ENCODE peak calls at places on chromosome 16, in five cellular contexts. T is K562, O is upper lobe of left lung, M is HepG2, P is GM12878. U is an unnamed sample.
A peak's percentile ranks its signal among the peaks of the same experiment; 100 is the strongest.

GRCh38 chr16:68269793-68270192 is 5.5 kb downstream of the SLC7A6 start:
- ATAC-seq in T (no peak), P (no peak), O (no peak), M (no peak), U (no peak)

GRCh38 chr16:49505556-49505955 is 132.0 kb downstream of the C16orf78 start:
- ATAC-seq in P (no peak), T (no peak), M (no peak), O (no peak), U (no peak)

GRCh38 chr16:30004811-30005242 is 6.0 kb downstream of the DOC2A start:
- ATAC-seq in M (no peak), T (no peak), O (peak; percentile 27), P (peak; percentile 56), U (no peak)

GRCh38 chr16:50371036-50371716 is 2.4 kb upstream of the BRD7 start:
- ATAC-seq in T (no peak), P (no peak), M (peak; percentile 9), O (no peak), U (no peak)

GRCh38 chr16:24609740-24610420 is 70.5 kb downstream of the RBBP6 start:
- ATAC-seq in M (peak; percentile 39), O (peak; percentile 57), P (no peak), T (no peak), U (no peak)

GRCh38 chr16:78249056-78249455 is 149.6 kb downstream of the WWOX start:
- ATAC-seq in T (no peak), O (peak; percentile 47), P (no peak), M (peak; percentile 92), U (no peak)

GRCh38 chr16:68377667-68378420 is 67.0 kb downstream of the PRMT7 start:
- ATAC-seq in T (no peak), M (no peak), P (no peak), O (no peak), U (peak; percentile 32)

GRCh38 chr16:23408242-23409201 is 44.5 kb downstream of the COG7 start:
- ATAC-seq in T (no peak), M (peak; percentile 56), P (no peak), O (peak; percentile 78), U (peak; percentile 92)

GRCh38 chr16:27407158-27407557 is 5.2 kb downstream of the IL21R start:
- ATAC-seq in T (no peak), P (no peak), O (no peak), M (no peak), U (no peak)

GRCh38 chr16:85528528-85529387 is 84.4 kb upstream of the GSE1 start:
- ATAC-seq in T (peak; percentile 83), M (no peak), P (peak; percentile 84), O (peak; percentile 44), U (no peak)

GRCh38 chr16:21250072-21250923 is 16.8 kb downstream of the ANKS4B start:
- ATAC-seq in P (no peak), O (no peak), M (no peak), T (no peak), U (no peak)

GRCh38 chr16:49645263-49645662 is 210.6 kb downstream of the ZNF423 start:
- ATAC-seq in O (no peak), T (no peak), M (no peak), P (no peak), U (no peak)

GRCh38 chr16:64380751-64381150 is 741.1 kb downstream of the CDH11 start:
- ATAC-seq in O (no peak), T (no peak), M (peak; percentile 47), P (no peak), U (no peak)

GRCh38 chr16:50302472-50303005 is 36.2 kb downstream of the ADCY7 start:
- ATAC-seq in P (no peak), M (peak; percentile 18), O (no peak), T (no peak), U (no peak)

GRCh38 chr16:48547530-48547929 is 62.5 kb downstream of the N4BP1 start:
- ATAC-seq in O (no peak), M (no peak), T (no peak), P (peak; percentile 40), U (no peak)

GRCh38 chr16:1990336-1991134 is 765 bp downstream of the SYNGR3 start:
- ATAC-seq in P (peak; percentile 37), M (peak; percentile 19), T (peak; percentile 33), O (no peak), U (no peak)

GRCh38 chr16:19419691-19420060 is 2.0 kb downstream of the TMC5 start:
- ATAC-seq in T (no peak), O (no peak), M (no peak), P (no peak), U (no peak)

GRCh38 chr16:15509593-15510520 is 75.5 kb downstream of the BMERB1 start:
- ATAC-seq in P (no peak), O (peak; percentile 17), T (peak; percentile 25), M (no peak), U (no peak)

GRCh38 chr16:80741716-80742115 is 62.7 kb downstream of the CDYL2 start:
- ATAC-seq in P (no peak), T (no peak), O (no peak), M (no peak), U (no peak)
- TF ChIP-seq EP300 in P (no peak), T (no peak), O (no peak), M (no peak), U (no peak)

GRCh38 chr16:787261-787966 is 767 bp downstream of the RPUSD1 start:
- ATAC-seq in M (peak; percentile 1), O (no peak), P (no peak), T (peak; percentile 28), U (no peak)
- TF ChIP-seq POLR2AphosphoS5 in M (no peak), O (no peak), P (no peak), T (no peak), U (no peak)

GRCh38 chr16:3304370-3304769 is 860 bp downstream of the TIGD7 start:
- ATAC-seq in O (no peak), M (no peak), P (no peak), T (no peak), U (no peak)
- H3K9me3 ChIP-seq in O (peaks cover 79% of the 10 kb centered on the region), M (no peaks in the 10 kb centered on the region), P (peaks cover 42% of the 10 kb centered on the region), T (peaks cover 24% of the 10 kb centered on the region), U (peaks cover 84% of the 10 kb centered on the region)

DNA sequence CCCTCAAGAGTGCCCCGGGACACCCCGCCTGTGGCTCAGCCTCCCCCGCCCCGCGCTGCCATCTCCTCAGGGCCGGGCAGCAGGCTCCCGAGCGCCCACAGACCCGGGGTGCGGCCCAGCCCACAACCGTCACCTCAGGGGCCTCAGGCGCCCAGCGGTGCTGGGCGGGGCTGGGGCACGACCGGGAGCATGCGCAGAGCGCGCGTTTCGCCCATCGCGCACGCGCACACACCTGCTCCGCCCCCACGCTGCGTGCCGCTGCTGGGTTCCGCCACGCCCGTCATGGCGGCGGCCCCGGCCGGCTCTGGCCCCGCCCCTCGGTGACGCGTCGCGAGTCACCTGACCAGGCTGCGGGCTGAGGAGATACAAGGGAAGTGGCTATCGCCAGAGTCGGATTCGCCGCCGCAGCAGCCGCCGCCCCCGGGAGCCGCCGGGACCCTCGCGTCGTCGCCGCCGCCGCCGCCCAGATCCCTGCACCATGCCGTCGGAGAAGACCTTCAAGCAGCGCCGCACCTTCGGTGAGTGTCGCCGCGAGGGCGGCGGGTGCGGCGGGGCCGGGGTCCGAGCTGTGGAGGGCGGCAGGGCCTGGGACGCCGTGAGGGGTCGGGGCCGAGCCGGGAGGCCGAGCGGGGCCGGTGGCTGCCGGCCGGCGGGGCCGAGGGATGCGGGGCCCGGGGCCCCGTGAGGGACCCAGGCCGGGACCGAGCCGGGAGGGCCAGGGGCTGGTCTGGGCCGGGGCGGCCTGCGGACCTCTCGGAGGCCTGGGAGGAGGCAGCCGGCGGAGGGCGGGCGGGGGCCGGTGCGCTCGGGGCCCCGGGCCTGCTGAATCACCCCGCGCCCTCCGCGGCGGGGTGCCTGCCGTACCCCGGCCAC is at the start of gene MAP1LC3B:
- ATAC-seq in O (peak; percentile 94), P (peak; percentile 81), M (peak; percentile 79), T (peak; percentile 83), U (peak; percentile 89)
- TF ChIP-seq EP300 in O (no peak), P (peak; percentile 53), M (no peak), T (peak; percentile 17), U (no peak)